ENCODE peak calls at places on chromosomes 3 and 15, in six cellular contexts. L is stimulated activated CD4-positive, alpha-beta T cell treated with anti-CD3 and anti-CD28 coated beads, Interleukin-2, amount 100 ng/mL, for 48 hours; X is activated gamma-delta T cell treated with Interleukin-2 at 50 U/mL for 16 hours; F is K562; Y is pancreas; H is nucleus accumbens. B is an unnamed sample.

GRCh38 chr15:77014137-77015081 is 19.5 kb downstream of the PSTPIP1 start:
- DNase-seq in L (no peak), X (peak), F (no peak), Y (peak), H (no peak), B (peak)

GRCh38 chr3:79236488-79236887 is 531.3 kb downstream of the ROBO1 start:
- DNase-seq in L (no peak), X (no peak), F (no peak), Y (no peak), H (no peak), B (no peak)

GRCh38 chr3:151688571-151688970 is 45.2 kb upstream of the AADACL2 start:
- DNase-seq in L (no peak), X (no peak), F (no peak), Y (no peak), H (no peak), B (no peak)

GRCh38 chr15:20341901-20342605 is 199.5 kb downstream of the GOLGA6L6 start:
- DNase-seq in L (no peak), X (peak), F (no peak), Y (peak), H (no peak), B (no peak)

GRCh38 chr3:86792316-86792715 is 198.6 kb downstream of the VGLL3 start:
- DNase-seq in L (no peak), X (no peak), F (no peak), Y (no peak), H (no peak), B (no peak)

GRCh38 chr3:52402101-52402521 is 42.8 kb downstream of the SEMA3G start:
- DNase-seq in L (no peak), X (no peak), F (no peak), Y (peak), H (no peak), B (no peak)

GRCh38 chr15:46996331-46996730 is 721.0 kb upstream of the SEMA6D start:
- DNase-seq in L (no peak), X (no peak), F (no peak), Y (no peak), H (no peak), B (no peak)

GRCh38 chr3:11380314-11380713 is 108.1 kb downstream of the ATG7 start:
- DNase-seq in L (no peak), X (no peak), F (no peak), Y (no peak), H (no peak), B (no peak)

GRCh38 chr15:94119923-94120775 is 111.2 kb upstream of the MCTP2 start:
- DNase-seq in L (peak), X (peak), F (peak), Y (no peak), H (peak), B (peak)

GRCh38 chr15:45642203-45642932 is 7.5 kb downstream of the SQOR start:
- DNase-seq in L (no peak), X (no peak), F (no peak), Y (no peak), H (no peak), B (no peak)

GRCh38 chr3:155102329-155102728 is 22.2 kb downstream of the MME start:
- DNase-seq in L (no peak), X (no peak), F (no peak), Y (no peak), H (no peak), B (no peak)

GRCh38 chr3:48595526-48596121 is 495 bp upstream of the COL7A1 start:
- DNase-seq in L (no peak), X (no peak), F (peak), Y (peak), H (no peak), B (no peak)

GRCh38 chr3:159829056-159829995 is 159.3 kb upstream of the IL12A start:
- DNase-seq in L (no peak), X (no peak), F (no peak), Y (peak), H (no peak), B (peak)

GRCh38 chr15:99485153-99485947 is 80.4 kb upstream of the MEF2A start:
- DNase-seq in L (no peak), X (no peak), F (no peak), Y (no peak), H (no peak), B (no peak)

GRCh38 chr15:70323111-70323851 is 225.6 kb upstream of the TLE3 start:
- DNase-seq in L (no peak), X (no peak), F (no peak), Y (no peak), H (no peak), B (no peak)

GRCh38 chr15:29699791-29700190 is 122.5 kb downstream of the TJP1 start:
- DNase-seq in L (no peak), X (no peak), F (no peak), Y (no peak), H (no peak), B (no peak)